ENCODE peak calls at places on chromosomes 16 and 17, in ten cellular contexts. One of them, this sample, is unnamed.

GRCh38 chr16:24776486-24777220 is 47.2 kb downstream of the TNRC6A start:
- DNase-seq in fibroblast of villous mesenchyme: peak
- DNase-seq in gastrocnemius medialis: peak
- DNase-seq in AG04450: no peak
- DNase-seq in left ventricle myocardium inferior: peak
- DNase-seq in CD8-positive, alpha-beta T cell: no peak
- DNase-seq in GM12865: no peak
- DNase-seq in HCT116: no peak
- DNase-seq in epithelial cell of esophagus: no peak
- DNase-seq in AG10803: peak
- DNase-seq in this sample: no peak

GRCh38 chr17:48610282-48611211 is at the start of gene HOXB7:
- DNase-seq in fibroblast of villous mesenchyme: peak
- DNase-seq in gastrocnemius medialis: peak
- DNase-seq in AG04450: no peak
- DNase-seq in left ventricle myocardium inferior: peak
- DNase-seq in CD8-positive, alpha-beta T cell: peak
- DNase-seq in GM12865: peak
- DNase-seq in HCT116: no peak
- DNase-seq in epithelial cell of esophagus: no peak
- DNase-seq in AG10803: peak
- DNase-seq in this sample: no peak

GRCh38 chr16:50584033-50584722 is 36.0 kb downstream of the NKD1 start:
- DNase-seq in fibroblast of villous mesenchyme: no peak
- DNase-seq in gastrocnemius medialis: no peak
- DNase-seq in AG04450: no peak
- DNase-seq in left ventricle myocardium inferior: no peak
- DNase-seq in CD8-positive, alpha-beta T cell: no peak
- DNase-seq in GM12865: peak
- DNase-seq in HCT116: no peak
- DNase-seq in epithelial cell of esophagus: no peak
- DNase-seq in AG10803: no peak
- DNase-seq in this sample: no peak

GRCh38 chr16:46918905-46919792 is 35.0 kb downstream of the GPT2 start:
- DNase-seq in fibroblast of villous mesenchyme: no peak
- DNase-seq in gastrocnemius medialis: no peak
- DNase-seq in AG04450: no peak
- DNase-seq in left ventricle myocardium inferior: no peak
- DNase-seq in CD8-positive, alpha-beta T cell: no peak
- DNase-seq in GM12865: peak
- DNase-seq in HCT116: no peak
- DNase-seq in epithelial cell of esophagus: no peak
- DNase-seq in AG10803: no peak
- DNase-seq in this sample: no peak

GRCh38 chr16:9183682-9184353 is 92.4 kb downstream of the HAPSTR1 start:
- DNase-seq in fibroblast of villous mesenchyme: no peak
- DNase-seq in gastrocnemius medialis: no peak
- DNase-seq in AG04450: no peak
- DNase-seq in left ventricle myocardium inferior: no peak
- DNase-seq in CD8-positive, alpha-beta T cell: no peak
- DNase-seq in GM12865: no peak
- DNase-seq in HCT116: no peak
- DNase-seq in epithelial cell of esophagus: no peak
- DNase-seq in AG10803: no peak
- DNase-seq in this sample: no peak

GRCh38 chr16:81499576-81500380 is 55.2 kb downstream of the CMIP start:
- DNase-seq in fibroblast of villous mesenchyme: no peak
- DNase-seq in gastrocnemius medialis: no peak
- DNase-seq in AG04450: no peak
- DNase-seq in left ventricle myocardium inferior: no peak
- DNase-seq in CD8-positive, alpha-beta T cell: no peak
- DNase-seq in GM12865: no peak
- DNase-seq in HCT116: no peak
- DNase-seq in epithelial cell of esophagus: peak
- DNase-seq in AG10803: no peak
- DNase-seq in this sample: no peak

GRCh38 chr16:74296465-74297295 is at the start of gene PSMD7:
- DNase-seq in fibroblast of villous mesenchyme: peak
- DNase-seq in gastrocnemius medialis: peak
- DNase-seq in AG04450: peak
- DNase-seq in left ventricle myocardium inferior: peak
- DNase-seq in CD8-positive, alpha-beta T cell: peak
- DNase-seq in GM12865: peak
- DNase-seq in HCT116: peak
- DNase-seq in epithelial cell of esophagus: peak
- DNase-seq in AG10803: peak
- DNase-seq in this sample: peak

GRCh38 chr16:2952679-2953078 is 11.4 kb upstream of the KREMEN2 start:
- DNase-seq in fibroblast of villous mesenchyme: no peak
- DNase-seq in gastrocnemius medialis: no peak
- DNase-seq in AG04450: no peak
- DNase-seq in left ventricle myocardium inferior: no peak
- DNase-seq in CD8-positive, alpha-beta T cell: no peak
- DNase-seq in GM12865: no peak
- DNase-seq in HCT116: no peak
- DNase-seq in epithelial cell of esophagus: peak
- DNase-seq in AG10803: no peak
- DNase-seq in this sample: no peak

GRCh38 chr17:40068917-40069750 is 6.4 kb downstream of the THRA start:
- DNase-seq in fibroblast of villous mesenchyme: peak
- DNase-seq in gastrocnemius medialis: peak
- DNase-seq in AG04450: peak
- DNase-seq in left ventricle myocardium inferior: peak
- DNase-seq in CD8-positive, alpha-beta T cell: peak
- DNase-seq in GM12865: peak
- DNase-seq in HCT116: no peak
- DNase-seq in epithelial cell of esophagus: peak
- DNase-seq in AG10803: peak
- DNase-seq in this sample: peak

GRCh38 chr17:40070644-40070894 is 7.8 kb downstream of the THRA start:
- DNase-seq in fibroblast of villous mesenchyme: no peak
- DNase-seq in gastrocnemius medialis: peak
- DNase-seq in AG04450: no peak
- DNase-seq in left ventricle myocardium inferior: no peak
- DNase-seq in CD8-positive, alpha-beta T cell: no peak
- DNase-seq in GM12865: no peak
- DNase-seq in HCT116: no peak
- DNase-seq in epithelial cell of esophagus: no peak
- DNase-seq in AG10803: no peak
- DNase-seq in this sample: no peak

GRCh38 chr17:40068584-40068916 is 5.8 kb downstream of the THRA start:
- DNase-seq in fibroblast of villous mesenchyme: no peak
- DNase-seq in gastrocnemius medialis: no peak
- DNase-seq in AG04450: no peak
- DNase-seq in left ventricle myocardium inferior: no peak
- DNase-seq in CD8-positive, alpha-beta T cell: no peak
- DNase-seq in GM12865: no peak
- DNase-seq in HCT116: no peak
- DNase-seq in epithelial cell of esophagus: no peak
- DNase-seq in AG10803: no peak
- DNase-seq in this sample: no peak

GRCh38 chr17:40070895-40071719 is 8.3 kb downstream of the THRA start:
- DNase-seq in fibroblast of villous mesenchyme: no peak
- DNase-seq in gastrocnemius medialis: peak
- DNase-seq in AG04450: no peak
- DNase-seq in left ventricle myocardium inferior: peak
- DNase-seq in CD8-positive, alpha-beta T cell: no peak
- DNase-seq in GM12865: no peak
- DNase-seq in HCT116: no peak
- DNase-seq in epithelial cell of esophagus: no peak
- DNase-seq in AG10803: no peak
- DNase-seq in this sample: no peak

GRCh38 chr17:40069751-40070643 is 7.2 kb downstream of the THRA start:
- DNase-seq in fibroblast of villous mesenchyme: no peak
- DNase-seq in gastrocnemius medialis: peak
- DNase-seq in AG04450: no peak
- DNase-seq in left ventricle myocardium inferior: no peak
- DNase-seq in CD8-positive, alpha-beta T cell: peak
- DNase-seq in GM12865: peak
- DNase-seq in HCT116: no peak
- DNase-seq in epithelial cell of esophagus: no peak
- DNase-seq in AG10803: no peak
- DNase-seq in this sample: no peak
- TF ChIP-seq CTCF in fibroblast of villous mesenchyme: peak
- TF ChIP-seq CTCF in gastrocnemius medialis: no peak
- TF ChIP-seq CTCF in AG04450: peak
- TF ChIP-seq CTCF in left ventricle myocardium inferior: peak
- TF ChIP-seq CTCF in CD8-positive, alpha-beta T cell: peak
- TF ChIP-seq CTCF in GM12865: peak
- TF ChIP-seq CTCF in HCT116: no peak
- TF ChIP-seq CTCF in epithelial cell of esophagus: peak
- TF ChIP-seq CTCF in AG10803: peak
- TF ChIP-seq CTCF in this sample: peak

DNA sequence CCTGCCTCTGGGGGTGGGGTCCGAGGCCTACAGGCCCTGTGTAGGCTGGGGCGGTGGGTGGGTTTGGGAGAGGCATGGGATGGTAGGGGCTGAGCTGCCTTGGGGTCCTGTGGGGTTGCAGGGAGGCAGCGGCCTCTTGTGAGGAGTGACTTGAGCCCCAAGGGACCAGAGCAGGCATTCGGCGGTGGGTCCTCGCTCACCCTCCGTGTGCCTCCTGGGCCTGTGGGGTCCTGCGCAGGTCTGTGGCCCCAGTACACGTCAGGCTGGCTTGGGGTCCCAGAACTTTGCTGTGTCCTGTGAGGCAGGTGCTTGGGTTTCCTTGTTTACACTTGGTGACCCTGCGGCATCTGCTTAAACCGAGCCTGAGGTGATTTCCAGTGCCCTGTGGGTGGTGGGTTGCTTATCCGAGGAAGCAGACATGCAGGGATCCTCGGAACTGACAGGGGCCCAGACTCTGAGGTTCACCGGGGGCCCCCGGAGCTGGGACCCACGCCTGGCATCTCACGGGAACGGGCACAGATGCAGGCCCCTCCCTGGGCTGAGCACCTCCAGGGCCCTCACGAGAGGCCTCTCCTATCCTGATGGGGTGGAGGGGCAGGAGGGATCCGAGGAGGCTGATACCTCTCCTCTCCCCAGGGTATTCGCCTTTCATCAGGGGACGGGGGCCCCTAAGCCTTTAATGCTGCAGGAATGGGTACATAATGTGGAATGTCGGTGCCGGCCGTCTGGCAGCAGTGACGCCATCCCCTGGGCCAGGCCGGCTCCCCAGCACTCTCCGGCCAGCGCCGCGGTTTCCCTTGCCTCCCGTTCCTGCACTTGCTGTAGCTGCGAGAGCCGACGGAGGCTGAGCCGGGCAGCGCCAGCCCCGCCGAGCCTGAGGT is 7.7 kb downstream of the METRNL start:
- DNase-seq in fibroblast of villous mesenchyme: peak
- DNase-seq in gastrocnemius medialis: no peak
- DNase-seq in AG04450: no peak
- DNase-seq in left ventricle myocardium inferior: no peak
- DNase-seq in CD8-positive, alpha-beta T cell: no peak
- DNase-seq in GM12865: no peak
- DNase-seq in HCT116: no peak
- DNase-seq in epithelial cell of esophagus: no peak
- DNase-seq in AG10803: no peak
- DNase-seq in this sample: no peak
- H3K4me3 ChIP-seq in fibroblast of villous mesenchyme: peak
- H3K4me3 ChIP-seq in gastrocnemius medialis: no peak
- H3K4me3 ChIP-seq in AG04450: no peak
- H3K4me3 ChIP-seq in left ventricle myocardium inferior: no peak
- H3K4me3 ChIP-seq in CD8-positive, alpha-beta T cell: no peak
- H3K4me3 ChIP-seq in GM12865: no peak
- H3K4me3 ChIP-seq in HCT116: no peak
- H3K4me3 ChIP-seq in epithelial cell of esophagus: no peak
- H3K4me3 ChIP-seq in AG10803: peak
- H3K4me3 ChIP-seq in this sample: no peak

DNA sequence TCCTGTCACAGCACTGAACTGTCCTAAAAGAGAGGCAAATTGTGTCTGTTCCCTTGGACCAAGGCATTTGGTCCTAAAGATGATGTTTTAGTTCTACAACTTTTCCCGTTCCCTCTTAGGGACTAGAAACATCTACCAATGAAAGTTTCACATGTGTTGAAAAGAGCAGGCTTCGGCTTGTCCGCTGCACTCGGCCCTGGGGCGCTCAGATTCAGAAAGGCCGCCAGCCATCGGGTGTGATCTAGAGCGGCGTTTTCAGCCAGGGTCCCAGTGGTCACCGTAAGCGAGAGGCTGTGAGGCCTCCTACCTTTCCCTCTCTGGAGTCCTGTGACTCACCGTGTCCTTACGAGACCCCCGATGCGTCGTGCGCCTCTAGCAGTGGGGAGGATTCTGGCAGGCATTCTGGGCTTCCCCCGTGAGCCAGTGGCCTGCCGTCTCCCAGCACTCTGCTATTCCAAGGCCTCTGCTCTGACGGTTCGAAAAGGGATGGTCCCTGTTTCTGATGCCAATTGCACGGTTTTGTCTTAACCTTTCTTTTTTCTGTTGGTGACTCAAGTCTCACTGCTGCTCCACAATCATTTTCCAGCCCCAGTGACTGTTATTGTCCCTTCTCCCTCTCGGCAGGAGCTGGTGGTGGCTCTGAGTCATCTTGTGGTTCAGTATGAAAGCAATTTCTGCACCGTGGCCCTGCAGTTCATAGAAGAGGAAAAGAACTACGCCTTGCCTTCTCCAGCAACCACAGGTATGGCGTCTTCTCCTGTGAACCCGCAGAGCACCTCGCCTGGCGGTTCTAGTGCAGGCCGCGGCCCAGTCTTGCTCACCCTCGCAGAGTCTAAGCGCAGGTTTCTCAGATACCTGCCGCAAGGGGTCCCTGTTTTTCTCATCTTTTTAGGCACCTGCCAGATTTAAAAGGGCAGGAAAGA is 100.3 kb upstream of the CHMP6 start:
- DNase-seq in fibroblast of villous mesenchyme: peak
- DNase-seq in gastrocnemius medialis: peak
- DNase-seq in AG04450: peak
- DNase-seq in left ventricle myocardium inferior: no peak
- DNase-seq in CD8-positive, alpha-beta T cell: peak
- DNase-seq in GM12865: peak
- DNase-seq in HCT116: peak
- DNase-seq in epithelial cell of esophagus: peak
- DNase-seq in AG10803: peak
- DNase-seq in this sample: peak
- TF ChIP-seq CTCF in fibroblast of villous mesenchyme: peak
- TF ChIP-seq CTCF in gastrocnemius medialis: no peak
- TF ChIP-seq CTCF in AG04450: no peak
- TF ChIP-seq CTCF in left ventricle myocardium inferior: no peak
- TF ChIP-seq CTCF in CD8-positive, alpha-beta T cell: no peak
- TF ChIP-seq CTCF in GM12865: peak
- TF ChIP-seq CTCF in HCT116: no peak
- TF ChIP-seq CTCF in epithelial cell of esophagus: peak
- TF ChIP-seq CTCF in AG10803: no peak
- TF ChIP-seq CTCF in this sample: no peak

GRCh38 chr17:57874058-57874419 is 24.2 kb upstream of the MRPS23 start:
- DNase-seq in fibroblast of villous mesenchyme: no peak
- DNase-seq in gastrocnemius medialis: no peak
- DNase-seq in AG04450: no peak
- DNase-seq in left ventricle myocardium inferior: no peak
- DNase-seq in CD8-positive, alpha-beta T cell: no peak
- DNase-seq in GM12865: no peak
- DNase-seq in HCT116: no peak
- DNase-seq in epithelial cell of esophagus: no peak
- DNase-seq in AG10803: no peak
- DNase-seq in this sample: no peak

GRCh38 chr17:57876866-57877237 is 27.0 kb upstream of the MRPS23 start:
- DNase-seq in fibroblast of villous mesenchyme: no peak
- DNase-seq in gastrocnemius medialis: no peak
- DNase-seq in AG04450: no peak
- DNase-seq in left ventricle myocardium inferior: no peak
- DNase-seq in CD8-positive, alpha-beta T cell: no peak
- DNase-seq in GM12865: no peak
- DNase-seq in HCT116: no peak
- DNase-seq in epithelial cell of esophagus: peak
- DNase-seq in AG10803: no peak
- DNase-seq in this sample: no peak

GRCh38 chr17:57874434-57875108 is 24.7 kb upstream of the MRPS23 start:
- DNase-seq in fibroblast of villous mesenchyme: peak
- DNase-seq in gastrocnemius medialis: peak
- DNase-seq in AG04450: peak
- DNase-seq in left ventricle myocardium inferior: peak
- DNase-seq in CD8-positive, alpha-beta T cell: no peak
- DNase-seq in GM12865: peak
- DNase-seq in HCT116: no peak
- DNase-seq in epithelial cell of esophagus: peak
- DNase-seq in AG10803: peak
- DNase-seq in this sample: peak

GRCh38 chr17:57876023-57876865 is 26.4 kb upstream of the MRPS23 start:
- DNase-seq in fibroblast of villous mesenchyme: no peak
- DNase-seq in gastrocnemius medialis: no peak
- DNase-seq in AG04450: no peak
- DNase-seq in left ventricle myocardium inferior: no peak
- DNase-seq in CD8-positive, alpha-beta T cell: no peak
- DNase-seq in GM12865: no peak
- DNase-seq in HCT116: no peak
- DNase-seq in epithelial cell of esophagus: peak
- DNase-seq in AG10803: no peak
- DNase-seq in this sample: no peak

DNA sequence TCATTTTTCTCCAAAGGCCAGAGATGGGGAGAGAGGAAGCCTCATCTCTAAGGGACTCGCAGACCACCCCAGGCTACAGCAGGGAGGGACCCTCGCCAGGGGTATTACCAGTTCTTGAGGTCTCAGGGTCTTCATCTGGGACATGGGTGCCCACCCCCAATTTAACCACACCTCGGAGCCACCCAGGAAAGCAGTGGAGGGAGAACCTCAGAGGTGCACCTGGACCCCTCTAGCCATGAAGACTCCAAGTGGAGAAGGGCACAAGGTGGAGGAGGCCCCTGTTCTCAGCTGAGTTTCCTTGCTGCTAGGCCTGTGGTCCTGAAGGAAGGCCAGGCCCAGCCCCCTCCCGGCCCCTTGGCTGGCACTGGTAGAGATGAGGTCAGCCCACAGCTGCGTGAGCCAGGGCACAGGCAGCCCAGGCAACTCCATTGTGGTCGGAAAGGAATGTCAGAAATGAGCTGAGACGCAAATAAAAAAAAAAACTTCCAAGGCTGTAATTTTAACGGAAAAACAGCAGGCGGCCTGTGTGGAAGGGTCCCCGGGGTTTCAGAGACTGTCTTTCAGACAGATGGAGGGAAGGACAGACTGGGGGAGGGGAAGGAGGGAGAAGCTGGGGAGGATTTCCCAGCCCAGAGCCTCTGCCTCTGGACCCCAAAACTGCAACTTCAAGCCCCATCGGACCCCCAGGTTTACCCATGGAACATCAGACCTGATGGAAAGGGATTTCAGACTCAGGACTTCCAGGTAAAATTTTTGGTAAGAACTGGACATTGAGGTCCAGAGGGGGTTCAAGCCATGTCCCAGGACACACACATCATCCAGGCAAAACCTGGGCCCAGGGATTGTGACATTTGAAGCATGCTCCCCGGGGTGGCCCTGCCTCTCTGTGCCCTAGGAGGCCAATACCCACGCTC is 25.5 kb upstream of the MRPS23 start:
- DNase-seq in fibroblast of villous mesenchyme: peak
- DNase-seq in gastrocnemius medialis: peak
- DNase-seq in AG04450: peak
- DNase-seq in left ventricle myocardium inferior: peak
- DNase-seq in CD8-positive, alpha-beta T cell: no peak
- DNase-seq in GM12865: no peak
- DNase-seq in HCT116: peak
- DNase-seq in epithelial cell of esophagus: peak
- DNase-seq in AG10803: peak
- DNase-seq in this sample: peak
- H3K4me3 ChIP-seq in fibroblast of villous mesenchyme: peak
- H3K4me3 ChIP-seq in gastrocnemius medialis: peak
- H3K4me3 ChIP-seq in AG04450: peak
- H3K4me3 ChIP-seq in left ventricle myocardium inferior: peak
- H3K4me3 ChIP-seq in CD8-positive, alpha-beta T cell: no peak
- H3K4me3 ChIP-seq in GM12865: no peak
- H3K4me3 ChIP-seq in HCT116: peak
- H3K4me3 ChIP-seq in epithelial cell of esophagus: no peak
- H3K4me3 ChIP-seq in AG10803: peak
- H3K4me3 ChIP-seq in this sample: peak